ENCODE peak calls at places on chromosomes 2 and 18, in six cellular contexts. K is left ventricle myocardium inferior; S is H9; A is CD8-positive, alpha-beta memory T cell; T is heart left ventricle; W is tibial nerve. E is an unnamed sample.

GRCh38 chr18:21955757-21956652 is 213.4 kb upstream of the GATA6 start:
- DNase-seq in A (peak; percentile 83), K (peak; percentile 74), T (peak; percentile 90), S (peak; percentile 67), W (peak; percentile 67), E (peak; percentile 72)

GRCh38 chr2:238720232-238720672 is 127.6 kb upstream of the TWIST2 start:
- DNase-seq in S (peak; percentile 90), A (no peak), T (no peak), W (peak; percentile 43), K (peak; percentile 43), E (no peak)

GRCh38 chr2:130839011-130839780 is 2.5 kb downstream of the ARHGEF4 start:
- DNase-seq in W (no peak), S (no peak), K (no peak), T (peak; percentile 55), A (peak; percentile 34), E (no peak)

GRCh38 chr18:3726241-3726951 is 276.4 kb downstream of the TGIF1 start:
- DNase-seq in K (no peak), T (no peak), W (no peak), S (no peak), A (no peak), E (no peak)

GRCh38 chr2:172178035-172178434 is 75.3 kb upstream of the DLX2 start:
- DNase-seq in S (no peak), T (no peak), K (no peak), A (no peak), W (no peak), E (no peak)

GRCh38 chr18:11657554-11657953 is 31.5 kb upstream of the GNAL start:
- DNase-seq in K (no peak), W (no peak), T (no peak), A (no peak), S (no peak), E (no peak)

GRCh38 chr2:30425326-30425725 is 21.7 kb upstream of the LCLAT1 start:
- DNase-seq in K (no peak), T (no peak), W (no peak), S (no peak), A (no peak), E (no peak)

GRCh38 chr2:46769809-46770208 is 145.8 kb downstream of the MCFD2 start:
- DNase-seq in W (no peak), S (no peak), T (no peak), K (no peak), A (no peak), E (no peak)

GRCh38 chr2:236688563-236689392 is 119.2 kb downstream of the ACKR3 start:
- DNase-seq in W (no peak), A (no peak), T (peak; percentile 65), K (no peak), S (no peak), E (no peak)

GRCh38 chr18:37270046-37270665 is 295.4 kb downstream of the CELF4 start:
- DNase-seq in K (peak; percentile 35), A (no peak), S (no peak), W (peak; percentile 18), T (peak; percentile 44), E (no peak)

GRCh38 chr18:3652380-3653262 is 202.6 kb downstream of the TGIF1 start:
- DNase-seq in K (peak; percentile 28), A (no peak), T (peak; percentile 71), S (peak; percentile 49), W (no peak), E (no peak)

GRCh38 chr18:13612111-13612997 is 114.0 kb downstream of the FAM210A start:
- DNase-seq in W (no peak), T (no peak), K (no peak), A (peak; percentile 94), S (no peak), E (no peak)

GRCh38 chr18:79571221-79572092 is 108.1 kb upstream of the CTDP1 start:
- DNase-seq in K (no peak), S (peak; percentile 24), A (peak; percentile 39), W (peak; percentile 8), T (peak; percentile 40), E (peak; percentile 11)

GRCh38 chr2:28395334-28396061 is 2.8 kb downstream of the FOSL2 start:
- DNase-seq in S (no peak), W (no peak), T (no peak), K (peak; percentile 46), A (peak; percentile 46), E (peak; percentile 76)

GRCh38 chr18:46712406-46712805 is 44.4 kb downstream of the ST8SIA5 start:
- DNase-seq in K (no peak), A (no peak), S (no peak), T (no peak), W (no peak), E (no peak)

GRCh38 chr2:10452334-10452733 is 4.2 kb upstream of the ODC1 start:
- DNase-seq in A (no peak), K (no peak), S (no peak), W (no peak), T (no peak), E (no peak)

GRCh38 chr2:34188464-34188863 is 589.4 kb upstream of the FAM98A start:
- DNase-seq in K (no peak), S (no peak), A (no peak), W (no peak), T (no peak), E (no peak)

GRCh38 chr18:34562252-34562870 is 147.7 kb upstream of the DTNA start:
- DNase-seq in W (no peak), T (no peak), K (no peak), A (no peak), S (no peak), E (no peak)

GRCh38 chr2:71907503-71907902 is 240.2 kb downstream of the CYP26B1 start:
- DNase-seq in K (no peak), S (no peak), W (no peak), T (no peak), A (no peak), E (no peak)

GRCh38 chr2:65349863-65350262 is 82.5 kb downstream of the SPRED2 start:
- DNase-seq in K (peak; percentile 70), W (peak; percentile 43), T (peak; percentile 75), A (no peak), S (no peak), E (peak; percentile 69)

GRCh38 chr2:126513033-126513432 is 142.9 kb upstream of the GYPC start:
- DNase-seq in K (no peak), T (no peak), A (no peak), S (no peak), W (no peak), E (no peak)

GRCh38 chr2:191048073-191048472 is 34.1 kb upstream of the STAT1 start:
- DNase-seq in K (no peak), T (no peak), S (no peak), A (no peak), W (no peak), E (no peak)

GRCh38 chr2:160324917-160325316 is 124.8 kb upstream of the ITGB6 start:
- DNase-seq in A (no peak), S (no peak), T (no peak), K (no peak), W (no peak), E (no peak)

GRCh38 chr2:158034198-158034831 is 67.4 kb upstream of the UPP2 start:
- DNase-seq in T (no peak), S (peak; percentile 67), W (no peak), K (no peak), A (no peak), E (peak; percentile 34)

GRCh38 chr2:240981273-240981672 is 17.1 kb upstream of the SNED1 start:
- DNase-seq in W (no peak), A (no peak), T (no peak), K (no peak), S (no peak), E (no peak)

GRCh38 chr2:42196403-42197267 is 27.5 kb downstream of the EML4 start:
- DNase-seq in A (peak; percentile 61), K (no peak), W (no peak), S (peak; percentile 53), T (no peak), E (no peak)

GRCh38 chr18:62418258-62418657 is 93.1 kb downstream of the TNFRSF11A start:
- DNase-seq in T (no peak), S (no peak), K (no peak), A (no peak), W (no peak), E (no peak)

GRCh38 chr18:9914334-9914583 is 443 bp downstream of the VAPA start:
- DNase-seq in S (no peak), W (no peak), T (no peak), K (no peak), A (no peak), E (no peak)

GRCh38 chr2:37590119-37590571 is 81.3 kb downstream of the CDC42EP3 start:
- DNase-seq in K (no peak), A (no peak), W (no peak), S (no peak), T (no peak), E (no peak)

GRCh38 chr2:239854596-239854995 is 170.5 kb downstream of the NDUFA10 start:
- DNase-seq in A (no peak), T (peak; percentile 14), W (no peak), K (no peak), S (no peak), E (no peak)

GRCh38 chr2:170122883-170123547 is 54.9 kb upstream of the MYO3B start:
- DNase-seq in W (no peak), K (no peak), S (no peak), A (no peak), T (no peak), E (no peak)

GRCh38 chr2:170118641-170119040 is 59.3 kb upstream of the MYO3B start:
- DNase-seq in K (no peak), W (no peak), T (no peak), S (no peak), A (no peak), E (no peak)

GRCh38 chr2:170121689-170122088 is 56.3 kb upstream of the MYO3B start:
- DNase-seq in K (no peak), W (no peak), A (no peak), T (no peak), S (no peak), E (no peak)

GRCh38 chr2:170123593-170123992 is 54.4 kb upstream of the MYO3B start:
- DNase-seq in W (no peak), T (no peak), K (no peak), S (peak; percentile 53), A (no peak), E (no peak)
- H3K9me3 ChIP-seq in W (no peaks in the 10 kb centered on the region), T (no peaks in the 10 kb centered on the region), K (no peaks in the 10 kb centered on the region), S (peaks cover 10% of the 10 kb centered on the region), A (no peaks in the 10 kb centered on the region), E (no peaks in the 10 kb centered on the region)

DNA sequence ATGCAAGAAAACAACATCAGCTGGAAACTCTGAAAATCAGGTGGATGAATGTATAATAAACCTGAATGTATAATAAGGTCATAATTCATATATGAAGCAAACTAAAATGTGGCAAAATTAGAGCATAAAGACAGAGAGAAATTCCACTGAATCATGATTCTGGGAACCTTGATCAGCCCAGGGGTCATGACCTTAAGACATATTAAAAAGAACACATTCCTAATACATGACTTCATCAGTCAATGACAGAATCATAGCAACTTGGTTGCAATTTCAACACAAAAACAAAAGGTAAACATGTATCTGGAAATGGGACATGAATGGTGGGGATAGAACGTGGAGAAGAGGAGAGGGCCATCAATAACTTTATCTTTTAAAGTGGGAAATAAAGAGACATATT is 17.6 kb downstream of the AFF3 start:
- DNase-seq in T (no peak), K (no peak), A (no peak), S (no peak), W (no peak), E (no peak)
- H3K9me3 ChIP-seq in T (no peaks in the 10 kb centered on the region), K (no peaks in the 10 kb centered on the region), A (no peaks in the 10 kb centered on the region), S (no peaks in the 10 kb centered on the region), W (no peaks in the 10 kb centered on the region), E (no peaks in the 10 kb centered on the region)

GRCh38 chr18:44245026-44245425 is 435.7 kb upstream of the SETBP1 start:
- DNase-seq in A (no peak), T (no peak), S (no peak), K (no peak), W (no peak), E (no peak)
- H3K9me3 ChIP-seq in A (no peaks in the 10 kb centered on the region), T (no peaks in the 10 kb centered on the region), S (no peaks in the 10 kb centered on the region), K (no peaks in the 10 kb centered on the region), W (no peaks in the 10 kb centered on the region), E (no peaks in the 10 kb centered on the region)

GRCh38 chr2:176117162-176117822 is 714 bp downstream of the HOXD10 start:
- DNase-seq in K (no peak), A (no peak), S (peak; percentile 28), W (no peak), T (no peak), E (no peak)
- H3K9me3 ChIP-seq in K (no peaks in the 10 kb centered on the region), A (no peaks in the 10 kb centered on the region), S (no peaks in the 10 kb centered on the region), W (no peaks in the 10 kb centered on the region), T (no peaks in the 10 kb centered on the region), E (no peaks in the 10 kb centered on the region)